ENCODE peak calls at places on chromosomes 12 and 14, in four cellular contexts. Y, Q, O and U are unnamed samples.

GRCh38 chr12:65364021-65364420 is 85.5 kb downstream of the MSRB3 start:
- DNase-seq in Y (no peak), Q (no peak), O (no peak), U (no peak)

GRCh38 chr14:40218282-40218941 is 786.2 kb upstream of the FBXO33 start:
- DNase-seq in Y (no peak), Q (no peak), O (no peak), U (no peak)

GRCh38 chr14:92958373-92959188 is 35.6 kb downstream of the CHGA start:
- DNase-seq in O (no peak), Q (no peak), Y (no peak), U (no peak)

GRCh38 chr12:118404876-118405521 is 28.6 kb downstream of the SUDS3 start:
- DNase-seq in Y (peak), Q (peak), O (peak), U (peak)

GRCh38 chr12:69821441-69822204 is 3.4 kb upstream of the MYRFL start:
- DNase-seq in O (no peak), Y (peak), Q (peak), U (no peak)

GRCh38 chr12:87793134-87793533 is 236.1 kb downstream of the C12orf50 start:
- DNase-seq in O (no peak), Y (no peak), Q (no peak), U (no peak)

GRCh38 chr12:109841356-109841755 is 8.2 kb upstream of the TRPV4 start:
- DNase-seq in Q (no peak), O (no peak), Y (no peak), U (no peak)

GRCh38 chr14:105018414-105018813 is 2.5 kb downstream of the CDCA4 start:
- DNase-seq in Y (no peak), Q (no peak), O (no peak), U (no peak)

GRCh38 chr12:52231305-52232232 is 1.5 kb upstream of the KRT7 start:
- DNase-seq in Q (peak), Y (no peak), O (no peak), U (peak)

GRCh38 chr14:52131640-52132320 is 62.9 kb upstream of the NID2 start:
- DNase-seq in O (peak), Y (peak), Q (peak), U (peak)
- TF ChIP-seq CTCF in O (peak), Y (peak), Q (peak), U (peak)

GRCh38 chr14:77032483-77032853 is 4.0 kb upstream of the IRF2BPL start:
- DNase-seq in O (no peak), Y (no peak), Q (no peak), U (no peak)
- H3K4me3 ChIP-seq in O (peak), Y (peak), Q (no peak), U (no peak)

GRCh38 chr14:97894552-97894951 is 1097.4 kb downstream of the VRK1 start:
- DNase-seq in Y (no peak), Q (no peak), O (no peak), U (no peak)
- TF ChIP-seq CTCF in Y (no peak), Q (no peak), O (no peak), U (no peak)

GRCh38 chr14:61280526-61281185 is 482 bp downstream of the TMEM30B start:
- DNase-seq in Q (peak), O (peak), Y (no peak), U (no peak)

GRCh38 chr14:61282746-61283145 is 1.6 kb upstream of the TMEM30B start:
- DNase-seq in Q (peak), O (no peak), Y (no peak), U (no peak)

GRCh38 chr14:61281911-61282310 is 773 bp upstream of the TMEM30B start:
- DNase-seq in Y (no peak), O (no peak), Q (no peak), U (no peak)

GRCh38 chr14:61280092-61280525 is 1.0 kb downstream of the TMEM30B start:
- DNase-seq in Y (no peak), O (no peak), Q (peak), U (no peak)

DNA sequence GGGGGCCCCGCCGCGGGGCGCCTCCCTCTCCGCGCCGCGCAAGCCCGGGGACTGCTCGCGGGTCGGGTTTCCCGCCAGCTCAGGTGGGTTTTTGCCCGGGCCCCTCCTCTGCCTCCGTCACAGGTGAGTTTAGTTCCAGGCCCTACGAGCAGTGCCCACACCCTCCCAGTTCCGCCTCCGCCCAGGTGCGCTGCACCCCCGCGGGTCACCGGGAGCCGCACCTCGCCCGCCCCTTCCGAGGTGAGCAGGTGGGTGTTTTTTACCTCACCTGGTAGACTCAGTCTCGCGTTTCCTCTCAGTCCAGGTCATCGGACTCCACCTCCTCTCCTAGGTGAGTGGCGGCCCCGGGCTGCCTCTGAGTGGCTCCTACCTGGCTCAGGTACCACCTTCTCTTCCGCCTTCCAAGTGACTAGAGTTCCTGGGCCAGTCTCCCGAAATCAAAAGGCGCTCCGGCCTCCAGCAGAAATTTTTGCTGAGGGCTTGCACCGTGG is at the start of gene TMEM30B:
- DNase-seq in O (no peak), Y (no peak), Q (peak), U (no peak)
- H3K4me3 ChIP-seq in O (peak), Y (peak), Q (peak), U (no peak)

GRCh38 chr12:13024151-13024946 is 19.8 kb upstream of the FAM234B start:
- DNase-seq in Q (peak), O (peak), Y (peak), U (no peak)
- TF ChIP-seq CTCF in Q (peak), O (peak), Y (peak), U (peak)